ENCODE peak calls at places on chromosomes 16 and 17, in four cellular contexts. J is gastrocnemius medialis; G is IMR-90; Z is effector memory CD4-positive, alpha-beta T cell. P is an unnamed sample. For H3K27me3 and H3K4me1, the result is how much of the 10 kb centered on the place peaks cover.

GRCh38 chr17:4998666-4999428 is 1.1 kb downstream of the KIF1C start:
- DNase-seq in J (peak), G (no peak), Z (no peak), P (no peak)

GRCh38 chr17:5419959-5420653 is at the start of gene RPAIN:
- DNase-seq in J (peak), G (peak), Z (peak), P (peak)

GRCh38 chr16:56262148-56262878 is 71.0 kb downstream of the GNAO1 start:
- DNase-seq in J (no peak), G (no peak), Z (peak), P (no peak)

GRCh38 chr17:40168262-40168832 is 8.9 kb upstream of the RAPGEFL1 start:
- DNase-seq in J (no peak), G (peak), Z (peak), P (no peak)

GRCh38 chr16:88606146-88606757 is 32.1 kb upstream of the IL17C start:
- DNase-seq in J (no peak), G (no peak), Z (no peak), P (peak)

GRCh38 chr17:45112559-45113423 is 19.5 kb downstream of the PLCD3 start:
- DNase-seq in J (no peak), G (no peak), Z (no peak), P (no peak)

GRCh38 chr16:29990883-29991570 is 4.4 kb downstream of the HIRIP3 start:
- DNase-seq in J (no peak), G (no peak), Z (no peak), P (peak)

GRCh38 chr17:39868554-39868942 is 546 bp downstream of the ZPBP2 start:
- DNase-seq in J (no peak), G (no peak), Z (no peak), P (no peak)

GRCh38 chr16:86381491-86381890 is 128.8 kb upstream of the FOXF1 start:
- DNase-seq in J (no peak), G (no peak), Z (no peak), P (no peak)

GRCh38 chr17:30571921-30572320 is 94.7 kb downstream of the GOSR1 start:
- DNase-seq in J (no peak), G (no peak), Z (no peak), P (no peak)

GRCh38 chr16:17590711-17591654 is 120.2 kb upstream of the XYLT1 start:
- DNase-seq in J (no peak), G (no peak), Z (peak), P (no peak)

GRCh38 chr17:1865252-1866037 is 35.6 kb downstream of the RPA1 start:
- DNase-seq in J (peak), G (peak), Z (peak), P (no peak)

GRCh38 chr17:46977348-46977747 is 1.7 kb downstream of the RPRML start:
- DNase-seq in J (no peak), G (peak), Z (no peak), P (no peak)

GRCh38 chr16:7369181-7369580 is 36.5 kb downstream of the RBFOX1 start:
- DNase-seq in J (no peak), G (no peak), Z (no peak), P (no peak)

GRCh38 chr17:5557485-5557884 is 26.8 kb downstream of the NLRP1 start:
- DNase-seq in J (no peak), G (peak), Z (no peak), P (no peak)

GRCh38 chr17:13787636-13788035 is 185.9 kb upstream of the HS3ST3A1 start:
- DNase-seq in J (no peak), G (no peak), Z (no peak), P (no peak)

GRCh38 chr16:63776437-63776836 is 1345.4 kb downstream of the CDH11 start:
- DNase-seq in J (no peak), G (no peak), Z (no peak), P (no peak)

GRCh38 chr16:85627835-85628556 is 14.9 kb downstream of the GSE1 start:
- DNase-seq in J (peak), G (no peak), Z (no peak), P (no peak)

GRCh38 chr16:27515874-27516353 is 33.8 kb downstream of the GTF3C1 start:
- DNase-seq in J (peak), G (no peak), Z (no peak), P (no peak)

GRCh38 chr17:72462396-72462795 is 341.6 kb downstream of the SOX9 start:
- DNase-seq in J (no peak), G (no peak), Z (no peak), P (no peak)

GRCh38 chr16:53814791-53815190 is 110.8 kb downstream of the FTO start:
- DNase-seq in J (no peak), G (no peak), Z (no peak), P (no peak)

GRCh38 chr16:4558026-4558425 is 1.9 kb downstream of the C16orf96 start:
- DNase-seq in J (no peak), G (no peak), Z (no peak), P (no peak)

GRCh38 chr16:53809088-53809951 is 105.4 kb downstream of the FTO start:
- DNase-seq in J (no peak), G (peak), Z (no peak), P (no peak)

GRCh38 chr16:73066927-73067670 is 19.2 kb upstream of the ZFHX3 start:
- DNase-seq in J (no peak), G (peak), Z (no peak), P (no peak)

GRCh38 chr17:80107231-80108021 is 6.0 kb downstream of the GAA start:
- DNase-seq in J (no peak), G (no peak), Z (no peak), P (peak)

GRCh38 chr16:88857728-88858339 is 907 bp downstream of the TRAPPC2L start:
- DNase-seq in J (peak), G (peak), Z (peak), P (peak)

GRCh38 chr16:29699324-29700219 is 20.6 kb downstream of the QPRT start:
- DNase-seq in J (no peak), G (no peak), Z (no peak), P (no peak)

GRCh38 chr16:74045539-74045938 is 251.1 kb upstream of the PSMD7 start:
- DNase-seq in J (no peak), G (no peak), Z (no peak), P (no peak)

GRCh38 chr17:50034504-50035364 is 21.2 kb upstream of the ITGA3 start:
- DNase-seq in J (no peak), G (no peak), Z (no peak), P (peak)

GRCh38 chr17:66755101-66755943 is 79.6 kb upstream of the CACNG5 start:
- DNase-seq in J (no peak), G (no peak), Z (no peak), P (peak)

GRCh38 chr17:50779747-50780363 is 12.5 kb upstream of the ANKRD40CL start:
- DNase-seq in J (no peak), G (no peak), Z (peak), P (no peak)

GRCh38 chr17:12580640-12581039 is 85.0 kb upstream of the MYOCD start:
- DNase-seq in J (no peak), G (peak), Z (no peak), P (no peak)

GRCh38 chr16:53041196-53041977 is 11.3 kb downstream of the CHD9NB start:
- DNase-seq in J (peak), G (peak), Z (no peak), P (no peak)

GRCh38 chr17:43418441-43419374 is 19.9 kb downstream of the ARL4D start:
- DNase-seq in J (no peak), G (peak), Z (no peak), P (no peak)

GRCh38 chr17:9974460-9975381 is 69.7 kb upstream of the RCVRN start:
- DNase-seq in J (no peak), G (no peak), Z (no peak), P (no peak)

GRCh38 chr17:17434477-17434876 is 42.3 kb upstream of the MED9 start:
- DNase-seq in J (no peak), G (no peak), Z (no peak), P (no peak)
- H3K27me3 ChIP-seq in J (under half), G (under half), Z (under half), P (under half)

GRCh38 chr17:56613131-56613530 is 19.6 kb downstream of the NOG start:
- DNase-seq in J (no peak), G (no peak), Z (no peak), P (no peak)

GRCh38 chr17:56616239-56616638 is 22.7 kb downstream of the NOG start:
- DNase-seq in J (no peak), G (no peak), Z (no peak), P (no peak)
- H3K4me1 ChIP-seq in J (under half), G (under half), Z (under half), P (under half)

GRCh38 chr16:57630931-57631845 is 2.8 kb downstream of the ADGRG1 start:
- DNase-seq in J (no peak), G (no peak), Z (no peak), P (peak)

GRCh38 chr16:57634171-57634570 is 5.7 kb downstream of the ADGRG1 start:
- DNase-seq in J (no peak), G (peak), Z (no peak), P (no peak)

GRCh38 chr16:57632568-57632967 is 4.1 kb downstream of the ADGRG1 start:
- DNase-seq in J (no peak), G (peak), Z (no peak), P (peak)

GRCh38 chr16:57635266-57636097 is 7.1 kb downstream of the ADGRG1 start:
- DNase-seq in J (no peak), G (no peak), Z (no peak), P (no peak)

GRCh38 chr16:57633383-57634064 is 5.1 kb downstream of the ADGRG1 start:
- DNase-seq in J (no peak), G (no peak), Z (no peak), P (no peak)
- H3K27ac ChIP-seq in J (peak), G (no peak), Z (no peak), P (no peak)

GRCh38 chr16:1157639-1158455 is 4.9 kb downstream of the CACNA1H start:
- DNase-seq in J (peak), G (no peak), Z (no peak), P (no peak)

GRCh38 chr16:1155353-1156110 is 2.6 kb downstream of the CACNA1H start:
- DNase-seq in J (no peak), G (no peak), Z (no peak), P (no peak)

GRCh38 chr16:1156111-1156982 is 3.4 kb downstream of the CACNA1H start:
- DNase-seq in J (no peak), G (no peak), Z (no peak), P (no peak)

GRCh38 chr16:1158456-1159324 is 5.8 kb downstream of the CACNA1H start:
- DNase-seq in J (peak), G (peak), Z (no peak), P (no peak)

GRCh38 chr16:1156983-1157638 is 4.2 kb downstream of the CACNA1H start:
- DNase-seq in J (no peak), G (no peak), Z (no peak), P (no peak)
- H3K27me3 ChIP-seq in J (half or more), G (under half), Z (under half), P (half or more)

GRCh38 chr16:23836078-23836403 is 258 bp downstream of the PRKCB start:
- DNase-seq in J (no peak), G (no peak), Z (no peak), P (no peak)

GRCh38 chr16:23833960-23834685 is 1.7 kb upstream of the PRKCB start:
- DNase-seq in J (no peak), G (no peak), Z (no peak), P (no peak)

GRCh38 chr16:23836404-23837291 is 865 bp downstream of the PRKCB start:
- DNase-seq in J (no peak), G (no peak), Z (peak), P (peak)

GRCh38 chr16:23833504-23833903 is 2.3 kb upstream of the PRKCB start:
- DNase-seq in J (no peak), G (no peak), Z (no peak), P (no peak)

GRCh38 chr16:23835390-23836077 is at the start of gene PRKCB:
- DNase-seq in J (peak), G (peak), Z (peak), P (peak)
- H3K4me1 ChIP-seq in J (under half), G (under half), Z (under half), P (under half)

DNA sequence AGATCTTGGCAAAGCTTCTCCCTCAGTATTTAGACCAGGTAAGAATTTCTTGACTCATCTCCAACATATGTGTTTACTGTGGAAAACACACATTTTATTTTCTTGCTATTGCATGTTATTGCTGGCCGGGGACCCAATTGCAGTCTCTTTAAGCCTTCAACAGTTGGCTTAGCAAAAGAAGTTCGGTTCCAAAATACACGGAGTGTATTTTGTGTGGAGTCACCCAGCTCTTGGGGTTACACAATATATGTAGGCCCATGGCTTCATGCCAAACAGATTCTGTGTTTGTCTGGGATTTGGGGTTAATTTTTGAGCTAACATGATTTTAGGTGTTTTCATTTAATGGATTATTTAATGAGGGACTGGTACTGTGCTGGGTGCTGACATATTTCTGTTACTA is 4.0 kb downstream of the ALDH3A2 start:
- DNase-seq in J (no peak), G (no peak), Z (no peak), P (no peak)
- H3K27ac ChIP-seq in J (no peak), G (no peak), Z (no peak), P (no peak)

DNA sequence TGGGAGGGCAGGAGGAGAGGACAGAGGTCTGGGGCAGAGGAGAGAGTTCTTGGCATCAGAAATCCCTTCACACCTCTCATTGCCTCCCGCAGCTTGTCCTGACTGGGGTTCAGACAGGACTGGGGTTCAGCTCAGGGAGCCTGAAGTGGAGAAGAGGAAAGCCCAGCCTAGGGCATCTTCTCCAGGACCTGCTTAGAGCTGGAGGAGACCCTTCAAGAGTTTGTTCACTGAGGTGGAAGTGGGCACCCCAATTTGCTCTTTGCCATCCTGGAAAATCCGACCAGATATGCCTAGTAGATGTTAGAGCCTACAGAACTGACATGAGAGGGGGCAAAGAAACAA is 2.0 kb downstream of the HOXB3 start:
- DNase-seq in J (no peak), G (no peak), Z (no peak), P (no peak)
- H3K27me3 ChIP-seq in J (under half), G (under half), Z (under half), P (half or more)

DNA sequence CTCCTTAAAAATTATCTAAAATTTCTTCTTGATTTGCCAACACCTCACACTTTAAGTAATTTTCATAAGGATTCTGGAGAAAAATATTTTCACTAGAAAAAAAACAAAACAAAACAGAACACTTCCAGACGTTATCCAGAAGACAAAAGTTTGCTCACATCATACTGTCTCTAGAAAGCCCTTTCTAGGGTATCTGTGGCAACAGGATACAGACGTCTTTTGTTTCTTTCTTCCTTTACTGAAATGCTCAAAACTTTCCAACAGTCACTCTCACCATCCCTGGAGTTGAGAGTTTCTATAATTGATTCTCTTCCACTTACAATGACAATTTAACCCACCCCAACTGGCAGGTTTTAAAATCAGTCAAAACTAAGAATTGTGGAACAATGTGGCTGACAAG is 2.6 kb downstream of the ZC3H7A start:
- DNase-seq in J (no peak), G (no peak), Z (no peak), P (no peak)
- H3K4me1 ChIP-seq in J (half or more), G (under half), Z (under half), P (under half)

GRCh38 chr17:58516644-58517377 is 2.4 kb upstream of the MTMR4 start:
- DNase-seq in J (no peak), G (no peak), Z (no peak), P (no peak)

GRCh38 chr17:58513391-58513912 is 986 bp downstream of the MTMR4 start:
- DNase-seq in J (no peak), G (no peak), Z (no peak), P (peak)

GRCh38 chr17:58513913-58514794 is at the start of gene MTMR4:
- DNase-seq in J (peak), G (peak), Z (peak), P (peak)

GRCh38 chr17:58514795-58515157 is 338 bp upstream of the MTMR4 start:
- DNase-seq in J (no peak), G (no peak), Z (no peak), P (no peak)

DNA sequence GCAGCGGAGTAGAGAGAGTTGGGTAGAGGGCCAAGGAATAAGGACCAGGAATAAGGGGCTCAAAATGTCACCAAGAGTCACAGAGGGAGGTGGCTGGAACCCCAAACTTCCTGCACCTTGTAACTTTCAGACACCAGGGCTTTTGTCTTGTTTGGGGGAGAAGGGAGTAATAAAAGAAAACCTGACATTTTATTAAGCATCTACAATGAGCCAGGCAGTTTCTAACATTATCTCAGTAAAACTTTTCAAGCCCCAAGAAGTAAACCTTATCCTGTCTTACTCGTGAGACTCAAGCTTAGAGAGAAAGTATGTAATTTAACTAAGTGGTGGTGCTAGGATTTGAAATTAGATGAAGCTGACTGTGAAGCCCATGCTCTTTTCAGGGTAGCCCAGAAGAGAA is 848 bp upstream of the MTMR4 start:
- DNase-seq in J (no peak), G (no peak), Z (no peak), P (no peak)
- H3K27ac ChIP-seq in J (peak), G (no peak), Z (peak), P (peak)

P was measured in left lung.